ENCODE peak calls at places on chromosomes 6 and 20, in nine cellular contexts. C is breast epithelium; A is left cardiac atrium; Q is right lobe of liver; M is stimulated activated CD4-positive, alpha-beta T cell treated with anti-CD3 and anti-CD28 coated beads, Interleukin-4, amount 100 ng/mL, for 1 hour; G is GM03348; I is NCI-H1092 treated with DMSO at 0.1 percent for 48 hours; T is epithelial cell of esophagus; X is NCI-H187. R is an unnamed sample.
A peak's percentile ranks its signal among the peaks of the same experiment; 100 is the strongest.

GRCh38 chr6:101086473-101086872 is 205.3 kb upstream of the ASCC3 start:
- DNase-seq in C (no peak), A (no peak), Q (no peak), M (no peak), G (no peak), I (no peak), T (no peak), X (no peak), R (no peak)

GRCh38 chr6:14832427-14832826 is 413.4 kb upstream of the JARID2 start:
- DNase-seq in C (no peak), A (no peak), Q (no peak), M (no peak), G (no peak), I (no peak), T (no peak), X (no peak), R (no peak)

GRCh38 chr6:25250878-25251277 is 28.3 kb upstream of the CARMIL1 start:
- DNase-seq in C (no peak), A (no peak), Q (no peak), M (peak; percentile 3), G (no peak), I (no peak), T (peak; percentile 93), X (no peak), R (no peak)

GRCh38 chr6:346389-347030 is 45.0 kb upstream of the IRF4 start:
- DNase-seq in C (no peak), A (no peak), Q (no peak), M (no peak), G (no peak), I (no peak), T (no peak), X (no peak), R (no peak)

GRCh38 chr6:139277161-139277560 is 14.6 kb downstream of the TXLNB start:
- DNase-seq in C (no peak), A (peak; percentile 53), Q (no peak), M (no peak), G (no peak), I (no peak), T (no peak), X (no peak), R (no peak)

GRCh38 chr6:122081921-122082320 is 317.5 kb upstream of the HSF2 start:
- DNase-seq in C (no peak), A (no peak), Q (no peak), M (no peak), G (peak; percentile 5), I (no peak), T (no peak), X (no peak), R (no peak)

GRCh38 chr20:39090881-39091280 is 128.7 kb downstream of the DHX35 start:
- DNase-seq in C (no peak), A (no peak), Q (no peak), M (no peak), G (no peak), I (no peak), T (no peak), X (no peak), R (no peak)

GRCh38 chr20:62736407-62737071 is 27.9 kb downstream of the NTSR1 start:
- DNase-seq in C (no peak), A (peak; percentile 12), Q (no peak), M (no peak), G (no peak), I (no peak), T (no peak), X (no peak), R (no peak)

GRCh38 chr6:154501287-154501868 is 9.1 kb downstream of the CNKSR3 start:
- DNase-seq in C (no peak), A (no peak), Q (no peak), M (no peak), G (no peak), I (no peak), T (no peak), X (no peak), R (no peak)

GRCh38 chr6:166450167-166450873 is 67.6 kb upstream of the MPC1 start:
- DNase-seq in C (no peak), A (no peak), Q (no peak), M (no peak), G (no peak), I (no peak), T (no peak), X (no peak), R (no peak)

GRCh38 chr6:166257911-166258318 is 50.3 kb downstream of the PRR18 start:
- DNase-seq in C (no peak), A (no peak), Q (peak; percentile 63), M (peak; percentile 46), G (no peak), I (no peak), T (peak; percentile 39), X (no peak), R (no peak)

GRCh38 chr6:157045831-157046454 is 268.8 kb downstream of the ARID1B start:
- DNase-seq in C (no peak), A (no peak), Q (no peak), M (no peak), G (peak; percentile 69), I (peak; percentile 38), T (peak; percentile 64), X (no peak), R (no peak)